ENCODE peak calls at places on chromosomes 1 and 21, in eight cellular contexts. R is activated naive CD4-positive, alpha-beta T cell; U is mesothelial cell of epicardium; S is nephron progenitor cell; J is OCI-LY7; X is NCI-H1092 treated with DMSO at 0.1 percent for 48 hours; B is Caki2; T is T-helper 9 cell. Q is an unnamed sample.

GRCh38 chr1:229028987-229029550 is 241.8 kb upstream of the RAB4A start:
- DNase-seq in B (no peak), S (no peak), T (no peak), J (no peak), U (no peak), R (no peak), X (no peak), Q (no peak)

GRCh38 chr21:35491920-35492678 is 443.0 kb upstream of the RUNX1 start:
- DNase-seq in J (no peak), B (no peak), U (no peak), X (no peak), S (no peak), T (no peak), R (no peak), Q (no peak)

GRCh38 chr1:153192697-153193096 is 10.5 kb upstream of the LELP1 start:
- DNase-seq in U (no peak), X (no peak), B (no peak), S (peak; percentile 46), R (no peak), J (peak; percentile 12), T (no peak), Q (no peak)

GRCh38 chr1:207495816-207496792 is at the start of gene CR1:
- DNase-seq in S (peak; percentile 64), X (no peak), B (no peak), J (peak; percentile 6), T (peak; percentile 20), U (no peak), R (no peak), Q (no peak)

GRCh38 chr1:10613861-10614260 is 139.1 kb downstream of the PEX14 start:
- DNase-seq in S (no peak), R (no peak), J (no peak), T (no peak), U (no peak), X (no peak), B (no peak), Q (no peak)

GRCh38 chr1:37622131-37622530 is 12.6 kb downstream of the RSPO1 start:
- DNase-seq in R (no peak), U (no peak), X (no peak), J (no peak), B (no peak), S (no peak), T (no peak), Q (no peak)

GRCh38 chr21:29034678-29035077 is 10.2 kb downstream of the USP16 start:
- DNase-seq in T (no peak), B (no peak), J (no peak), R (no peak), S (no peak), U (no peak), X (no peak), Q (no peak)

GRCh38 chr1:227920896-227921295 is 26.8 kb downstream of the WNT9A start:
- DNase-seq in T (no peak), S (no peak), X (no peak), R (no peak), J (no peak), B (no peak), U (no peak), Q (no peak)

GRCh38 chr1:155124503-155125463 is 2.9 kb upstream of the EFNA1 start:
- DNase-seq in B (no peak), S (no peak), X (no peak), T (no peak), U (no peak), R (no peak), J (no peak), Q (no peak)

GRCh38 chr1:214241060-214241459 is 39.9 kb upstream of the SMYD2 start:
- DNase-seq in R (no peak), U (no peak), B (no peak), S (no peak), T (no peak), X (no peak), J (no peak), Q (no peak)

GRCh38 chr1:54798769-54799641 is 2.1 kb downstream of the TTC22 start:
- DNase-seq in R (no peak), T (no peak), X (no peak), S (no peak), J (no peak), U (no peak), B (peak; percentile 69), Q (no peak)

GRCh38 chr21:46079357-46080170 is 18.3 kb upstream of the COL6A2 start:
- DNase-seq in X (no peak), S (no peak), U (no peak), B (no peak), J (no peak), T (no peak), R (no peak), Q (no peak)

GRCh38 chr1:211483896-211484612 is 7.9 kb downstream of the RD3 start:
- DNase-seq in B (no peak), X (no peak), J (no peak), T (no peak), R (no peak), S (no peak), U (no peak), Q (no peak)

GRCh38 chr21:18545908-18546307 is 142.3 kb upstream of the TMPRSS15 start:
- DNase-seq in S (no peak), X (no peak), B (no peak), T (no peak), U (no peak), J (no peak), R (no peak), Q (no peak)

GRCh38 chr1:239930646-239931262 is 160.9 kb upstream of the FMN2 start:
- DNase-seq in S (no peak), B (no peak), T (no peak), J (no peak), U (no peak), X (no peak), R (no peak), Q (no peak)

GRCh38 chr21:28439852-28440251 is 552.8 kb downstream of the LTN1 start:
- DNase-seq in T (no peak), S (no peak), J (no peak), B (no peak), R (no peak), X (no peak), U (no peak), Q (no peak)

GRCh38 chr1:184021666-184022198 is 15.8 kb downstream of the COLGALT2 start:
- DNase-seq in U (no peak), S (no peak), X (no peak), T (no peak), B (no peak), R (no peak), J (no peak), Q (peak; percentile 32)